ENCODE peak calls at places on chromosomes 2 and 18, in seven cellular contexts. One of them, this sample, is unnamed.

GRCh38 chr2:98605076-98605475 is 3.2 kb downstream of the COA5 start:
- DNase-seq in PC-3: no peak
- DNase-seq in WTC11: no peak
- DNase-seq in fibroblast of pulmonary artery: no peak
- DNase-seq in colonic mucosa: no peak
- DNase-seq in heart left ventricle: no peak
- DNase-seq in cardiac muscle cell: no peak
- DNase-seq in this sample: no peak

GRCh38 chr18:29154758-29155725 is 978.1 kb upstream of the CDH2 start:
- DNase-seq in PC-3: peak
- DNase-seq in WTC11: no peak
- DNase-seq in fibroblast of pulmonary artery: peak
- DNase-seq in colonic mucosa: no peak
- DNase-seq in heart left ventricle: no peak
- DNase-seq in cardiac muscle cell: no peak
- DNase-seq in this sample: no peak

GRCh38 chr2:235293060-235293459 is 200.8 kb upstream of the AGAP1 start:
- DNase-seq in PC-3: no peak
- DNase-seq in WTC11: no peak
- DNase-seq in fibroblast of pulmonary artery: no peak
- DNase-seq in colonic mucosa: no peak
- DNase-seq in heart left ventricle: no peak
- DNase-seq in cardiac muscle cell: no peak
- DNase-seq in this sample: no peak

GRCh38 chr2:71552861-71553301 is 99.5 kb downstream of the DYSF start:
- DNase-seq in PC-3: no peak
- DNase-seq in WTC11: no peak
- DNase-seq in fibroblast of pulmonary artery: no peak
- DNase-seq in colonic mucosa: no peak
- DNase-seq in heart left ventricle: peak
- DNase-seq in cardiac muscle cell: no peak
- DNase-seq in this sample: no peak

GRCh38 chr18:1050012-1050657 is 145.5 kb downstream of the ADCYAP1 start:
- DNase-seq in PC-3: peak
- DNase-seq in WTC11: no peak
- DNase-seq in fibroblast of pulmonary artery: peak
- DNase-seq in colonic mucosa: no peak
- DNase-seq in heart left ventricle: no peak
- DNase-seq in cardiac muscle cell: no peak
- DNase-seq in this sample: no peak

GRCh38 chr2:39107156-39107555 is 13.7 kb downstream of the SOS1 start:
- DNase-seq in PC-3: no peak
- DNase-seq in WTC11: no peak
- DNase-seq in fibroblast of pulmonary artery: peak
- DNase-seq in colonic mucosa: no peak
- DNase-seq in heart left ventricle: no peak
- DNase-seq in cardiac muscle cell: peak
- DNase-seq in this sample: no peak

GRCh38 chr2:126730655-126731054 is 74.7 kb downstream of the GYPC start:
- DNase-seq in PC-3: no peak
- DNase-seq in WTC11: no peak
- DNase-seq in fibroblast of pulmonary artery: no peak
- DNase-seq in colonic mucosa: no peak
- DNase-seq in heart left ventricle: no peak
- DNase-seq in cardiac muscle cell: no peak
- DNase-seq in this sample: no peak

GRCh38 chr2:140643761-140644187 is 1487.0 kb downstream of the LRP1B start:
- DNase-seq in PC-3: peak
- DNase-seq in WTC11: no peak
- DNase-seq in fibroblast of pulmonary artery: peak
- DNase-seq in colonic mucosa: no peak
- DNase-seq in heart left ventricle: no peak
- DNase-seq in cardiac muscle cell: no peak
- DNase-seq in this sample: no peak

GRCh38 chr2:63544017-63544627 is 44.2 kb downstream of the WDPCP start:
- DNase-seq in PC-3: peak
- DNase-seq in WTC11: no peak
- DNase-seq in fibroblast of pulmonary artery: peak
- DNase-seq in colonic mucosa: no peak
- DNase-seq in heart left ventricle: no peak
- DNase-seq in cardiac muscle cell: peak
- DNase-seq in this sample: no peak

GRCh38 chr2:286774-287392 is 1.0 kb downstream of the ALKAL2 start:
- DNase-seq in PC-3: no peak
- DNase-seq in WTC11: no peak
- DNase-seq in fibroblast of pulmonary artery: peak
- DNase-seq in colonic mucosa: no peak
- DNase-seq in heart left ventricle: no peak
- DNase-seq in cardiac muscle cell: no peak
- DNase-seq in this sample: no peak

GRCh38 chr2:120750488-120751210 is 15.0 kb downstream of the GLI2 start:
- DNase-seq in PC-3: no peak
- DNase-seq in WTC11: no peak
- DNase-seq in fibroblast of pulmonary artery: no peak
- DNase-seq in colonic mucosa: peak
- DNase-seq in heart left ventricle: no peak
- DNase-seq in cardiac muscle cell: no peak
- DNase-seq in this sample: peak

GRCh38 chr2:142875642-142876041 is 1.8 kb upstream of the KYNU start:
- DNase-seq in PC-3: peak
- DNase-seq in WTC11: no peak
- DNase-seq in fibroblast of pulmonary artery: no peak
- DNase-seq in colonic mucosa: no peak
- DNase-seq in heart left ventricle: no peak
- DNase-seq in cardiac muscle cell: no peak
- DNase-seq in this sample: no peak

GRCh38 chr2:150581717-150582472 is 94.4 kb upstream of the RND3 start:
- DNase-seq in PC-3: no peak
- DNase-seq in WTC11: no peak
- DNase-seq in fibroblast of pulmonary artery: no peak
- DNase-seq in colonic mucosa: no peak
- DNase-seq in heart left ventricle: no peak
- DNase-seq in cardiac muscle cell: no peak
- DNase-seq in this sample: no peak

GRCh38 chr2:118667964-118668363 is 179.5 kb downstream of the EN1 start:
- DNase-seq in PC-3: peak
- DNase-seq in WTC11: no peak
- DNase-seq in fibroblast of pulmonary artery: peak
- DNase-seq in colonic mucosa: no peak
- DNase-seq in heart left ventricle: no peak
- DNase-seq in cardiac muscle cell: no peak
- DNase-seq in this sample: no peak

GRCh38 chr2:6826081-6826913 is 39.4 kb downstream of the CMPK2 start:
- DNase-seq in PC-3: peak
- DNase-seq in WTC11: peak
- DNase-seq in fibroblast of pulmonary artery: peak
- DNase-seq in colonic mucosa: peak
- DNase-seq in heart left ventricle: no peak
- DNase-seq in cardiac muscle cell: peak
- DNase-seq in this sample: no peak

GRCh38 chr18:59381949-59382348 is 22.9 kb upstream of the LMAN1 start:
- DNase-seq in PC-3: no peak
- DNase-seq in WTC11: no peak
- DNase-seq in fibroblast of pulmonary artery: no peak
- DNase-seq in colonic mucosa: no peak
- DNase-seq in heart left ventricle: no peak
- DNase-seq in cardiac muscle cell: no peak
- DNase-seq in this sample: no peak

GRCh38 chr2:147177449-147177848 is 667.4 kb upstream of the ACVR2A start:
- DNase-seq in PC-3: peak
- DNase-seq in WTC11: no peak
- DNase-seq in fibroblast of pulmonary artery: peak
- DNase-seq in colonic mucosa: no peak
- DNase-seq in heart left ventricle: no peak
- DNase-seq in cardiac muscle cell: no peak
- DNase-seq in this sample: no peak

GRCh38 chr18:21194871-21195771 is 46.9 kb upstream of the GREB1L start:
- DNase-seq in PC-3: peak
- DNase-seq in WTC11: no peak
- DNase-seq in fibroblast of pulmonary artery: peak
- DNase-seq in colonic mucosa: no peak
- DNase-seq in heart left ventricle: no peak
- DNase-seq in cardiac muscle cell: peak
- DNase-seq in this sample: no peak

GRCh38 chr2:181070834-181071200 is 90.4 kb downstream of the UBE2E3 start:
- DNase-seq in PC-3: no peak
- DNase-seq in WTC11: no peak
- DNase-seq in fibroblast of pulmonary artery: no peak
- DNase-seq in colonic mucosa: no peak
- DNase-seq in heart left ventricle: no peak
- DNase-seq in cardiac muscle cell: no peak
- DNase-seq in this sample: no peak

DNA sequence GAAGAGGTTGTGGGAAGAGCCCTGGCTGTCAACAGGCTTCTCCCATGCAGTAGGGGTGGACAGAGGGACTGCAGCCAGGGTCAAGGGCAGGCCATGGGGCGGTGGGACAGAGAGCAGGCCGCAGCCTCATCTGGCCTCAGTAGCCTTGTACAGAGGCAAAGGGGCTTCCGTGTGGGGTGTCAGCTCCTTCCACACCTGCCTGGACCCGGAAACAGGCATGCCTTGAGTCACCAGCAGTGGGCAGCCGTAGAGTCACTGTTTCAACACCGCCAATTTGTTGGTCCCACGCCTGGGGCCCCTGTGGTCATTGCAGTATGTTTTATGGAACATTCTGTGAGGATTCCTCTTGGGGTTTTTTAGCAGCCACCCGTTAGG is 173.0 kb downstream of the SMAD7 start:
- DNase-seq in PC-3: peak
- DNase-seq in WTC11: no peak
- DNase-seq in fibroblast of pulmonary artery: peak
- DNase-seq in colonic mucosa: no peak
- DNase-seq in heart left ventricle: no peak
- DNase-seq in cardiac muscle cell: no peak
- DNase-seq in this sample: no peak
- TF ChIP-seq CTCF in PC-3: no peak
- TF ChIP-seq CTCF in WTC11: no peak
- TF ChIP-seq CTCF in fibroblast of pulmonary artery: peak
- TF ChIP-seq CTCF in colonic mucosa: no peak
- TF ChIP-seq CTCF in heart left ventricle: no peak
- TF ChIP-seq CTCF in cardiac muscle cell: peak
- TF ChIP-seq CTCF in this sample: no peak

DNA sequence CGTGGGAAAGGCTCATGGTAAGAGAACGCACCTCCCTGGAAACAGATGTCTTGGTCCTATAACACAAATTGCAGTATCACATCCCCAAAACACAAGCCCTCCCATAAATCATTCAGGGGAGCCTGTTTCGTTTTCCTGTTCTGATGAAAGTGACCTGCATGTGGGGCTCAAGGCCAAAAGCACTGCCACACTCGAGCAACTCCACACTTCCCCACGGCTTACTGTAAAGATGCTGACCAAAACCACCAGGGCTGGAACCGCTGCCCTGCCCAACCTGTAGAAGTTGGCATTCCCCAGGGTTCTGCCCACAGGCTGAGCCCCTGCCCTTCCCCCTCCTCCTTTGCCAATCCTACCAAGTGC is 139.7 kb downstream of the BCL11A start:
- DNase-seq in PC-3: no peak
- DNase-seq in WTC11: no peak
- DNase-seq in fibroblast of pulmonary artery: no peak
- DNase-seq in colonic mucosa: no peak
- DNase-seq in heart left ventricle: no peak
- DNase-seq in cardiac muscle cell: no peak
- DNase-seq in this sample: no peak
- TF ChIP-seq CTCF in PC-3: no peak
- TF ChIP-seq CTCF in WTC11: no peak
- TF ChIP-seq CTCF in fibroblast of pulmonary artery: no peak
- TF ChIP-seq CTCF in colonic mucosa: no peak
- TF ChIP-seq CTCF in heart left ventricle: no peak
- TF ChIP-seq CTCF in cardiac muscle cell: no peak
- TF ChIP-seq CTCF in this sample: no peak

GRCh38 chr2:26230806-26231205 is 13.6 kb downstream of the HADHA start:
- DNase-seq in PC-3: no peak
- DNase-seq in WTC11: no peak
- DNase-seq in fibroblast of pulmonary artery: no peak
- DNase-seq in colonic mucosa: no peak
- DNase-seq in heart left ventricle: no peak
- DNase-seq in cardiac muscle cell: no peak
- DNase-seq in this sample: no peak

GRCh38 chr2:26229595-26229994 is 14.8 kb downstream of the HADHA start:
- DNase-seq in PC-3: no peak
- DNase-seq in WTC11: no peak
- DNase-seq in fibroblast of pulmonary artery: no peak
- DNase-seq in colonic mucosa: no peak
- DNase-seq in heart left ventricle: no peak
- DNase-seq in cardiac muscle cell: no peak
- DNase-seq in this sample: no peak

GRCh38 chr2:26238301-26238958 is 6.0 kb downstream of the HADHA start:
- DNase-seq in PC-3: peak
- DNase-seq in WTC11: no peak
- DNase-seq in fibroblast of pulmonary artery: peak
- DNase-seq in colonic mucosa: no peak
- DNase-seq in heart left ventricle: no peak
- DNase-seq in cardiac muscle cell: no peak
- DNase-seq in this sample: no peak

GRCh38 chr2:26237868-26238267 is 6.6 kb downstream of the HADHA start:
- DNase-seq in PC-3: no peak
- DNase-seq in WTC11: no peak
- DNase-seq in fibroblast of pulmonary artery: no peak
- DNase-seq in colonic mucosa: no peak
- DNase-seq in heart left ventricle: no peak
- DNase-seq in cardiac muscle cell: no peak
- DNase-seq in this sample: no peak

GRCh38 chr2:26235089-26235488 is 9.3 kb downstream of the HADHA start:
- DNase-seq in PC-3: peak
- DNase-seq in WTC11: no peak
- DNase-seq in fibroblast of pulmonary artery: no peak
- DNase-seq in colonic mucosa: no peak
- DNase-seq in heart left ventricle: no peak
- DNase-seq in cardiac muscle cell: no peak
- DNase-seq in this sample: no peak
- TF ChIP-seq CTCF in PC-3: peak
- TF ChIP-seq CTCF in WTC11: no peak
- TF ChIP-seq CTCF in fibroblast of pulmonary artery: peak
- TF ChIP-seq CTCF in colonic mucosa: no peak
- TF ChIP-seq CTCF in heart left ventricle: peak
- TF ChIP-seq CTCF in cardiac muscle cell: peak
- TF ChIP-seq CTCF in this sample: peak

GRCh38 chr18:68229351-68229750 is 485.6 kb downstream of the TMX3 start:
- DNase-seq in PC-3: peak
- DNase-seq in WTC11: no peak
- DNase-seq in fibroblast of pulmonary artery: no peak
- DNase-seq in colonic mucosa: no peak
- DNase-seq in heart left ventricle: no peak
- DNase-seq in cardiac muscle cell: no peak
- DNase-seq in this sample: no peak
- TF ChIP-seq CTCF in PC-3: no peak
- TF ChIP-seq CTCF in WTC11: no peak
- TF ChIP-seq CTCF in fibroblast of pulmonary artery: no peak
- TF ChIP-seq CTCF in colonic mucosa: no peak
- TF ChIP-seq CTCF in heart left ventricle: no peak
- TF ChIP-seq CTCF in cardiac muscle cell: no peak
- TF ChIP-seq CTCF in this sample: no peak

DNA sequence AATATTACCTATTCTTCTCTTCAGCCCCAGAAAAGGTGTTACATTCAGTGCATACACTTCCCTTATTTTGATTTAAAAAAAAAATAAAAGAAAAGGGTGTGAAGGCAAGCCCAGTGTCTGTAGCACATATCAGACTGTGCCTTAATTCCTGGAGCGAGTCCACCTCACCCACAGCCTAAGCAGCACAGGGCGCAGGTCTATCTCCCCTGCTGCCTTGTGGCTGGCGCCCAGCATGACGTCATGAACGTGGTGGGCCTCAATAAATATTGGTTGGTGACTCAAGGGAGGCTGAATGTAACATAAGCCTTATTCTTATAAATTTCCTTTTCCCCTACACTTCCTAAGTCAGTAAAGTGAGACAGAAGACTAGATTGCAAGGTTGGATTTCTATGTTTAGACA is 26.4 kb downstream of the ST3GAL5 start:
- DNase-seq in PC-3: no peak
- DNase-seq in WTC11: no peak
- DNase-seq in fibroblast of pulmonary artery: no peak
- DNase-seq in colonic mucosa: no peak
- DNase-seq in heart left ventricle: no peak
- DNase-seq in cardiac muscle cell: no peak
- DNase-seq in this sample: no peak
- TF ChIP-seq CTCF in PC-3: no peak
- TF ChIP-seq CTCF in WTC11: no peak
- TF ChIP-seq CTCF in fibroblast of pulmonary artery: no peak
- TF ChIP-seq CTCF in colonic mucosa: no peak
- TF ChIP-seq CTCF in heart left ventricle: no peak
- TF ChIP-seq CTCF in cardiac muscle cell: no peak
- TF ChIP-seq CTCF in this sample: no peak

This sample was measured in type B pancreatic cell.